ENCODE peak calls at places on chromosome X, in eight cellular contexts. One of them, this sample, is unnamed.

GRCh38 chrX:131577999-131578734 is 34.3 kb downstream of the OR13H1 start:
- DNase-seq in lower lobe of right lung: no peak
- DNase-seq in IMR-90: no peak
- DNase-seq in dorsolateral prefrontal cortex: no peak
- DNase-seq in GM12865: no peak
- DNase-seq in CD4-positive, alpha-beta T cell: no peak
- DNase-seq in transverse colon: no peak
- DNase-seq in neural crest cell: no peak
- DNase-seq in this sample: no peak

GRCh38 chrX:104254442-104255115 is at the start of gene ESX1:
- DNase-seq in lower lobe of right lung: no peak
- DNase-seq in IMR-90: no peak
- DNase-seq in dorsolateral prefrontal cortex: no peak
- DNase-seq in GM12865: no peak
- DNase-seq in CD4-positive, alpha-beta T cell: no peak
- DNase-seq in transverse colon: no peak
- DNase-seq in neural crest cell: peak
- DNase-seq in this sample: no peak

GRCh38 chrX:110276778-110277177 is 41.1 kb downstream of the AMMECR1 start:
- DNase-seq in lower lobe of right lung: no peak
- DNase-seq in IMR-90: no peak
- DNase-seq in dorsolateral prefrontal cortex: no peak
- DNase-seq in GM12865: peak
- DNase-seq in CD4-positive, alpha-beta T cell: no peak
- DNase-seq in transverse colon: no peak
- DNase-seq in neural crest cell: no peak
- DNase-seq in this sample: no peak

GRCh38 chrX:104270916-104271512 is 16.3 kb upstream of the ESX1 start:
- DNase-seq in lower lobe of right lung: no peak
- DNase-seq in IMR-90: peak
- DNase-seq in dorsolateral prefrontal cortex: peak
- DNase-seq in GM12865: peak
- DNase-seq in CD4-positive, alpha-beta T cell: no peak
- DNase-seq in transverse colon: peak
- DNase-seq in neural crest cell: peak
- DNase-seq in this sample: peak

GRCh38 chrX:68685722-68686683 is 38.5 kb downstream of the STARD8 start:
- DNase-seq in lower lobe of right lung: peak
- DNase-seq in IMR-90: peak
- DNase-seq in dorsolateral prefrontal cortex: no peak
- DNase-seq in GM12865: peak
- DNase-seq in CD4-positive, alpha-beta T cell: no peak
- DNase-seq in transverse colon: peak
- DNase-seq in neural crest cell: peak
- DNase-seq in this sample: peak

GRCh38 chrX:574355-574754 is 56.2 kb upstream of the SHOX start:
- DNase-seq in lower lobe of right lung: no peak
- DNase-seq in IMR-90: no peak
- DNase-seq in dorsolateral prefrontal cortex: no peak
- DNase-seq in GM12865: no peak
- DNase-seq in CD4-positive, alpha-beta T cell: no peak
- DNase-seq in transverse colon: no peak
- DNase-seq in neural crest cell: no peak
- DNase-seq in this sample: no peak

GRCh38 chrX:13418126-13419091 is 98.6 kb upstream of the ATXN3L start:
- DNase-seq in lower lobe of right lung: no peak
- DNase-seq in IMR-90: peak
- DNase-seq in dorsolateral prefrontal cortex: no peak
- DNase-seq in GM12865: no peak
- DNase-seq in CD4-positive, alpha-beta T cell: no peak
- DNase-seq in transverse colon: no peak
- DNase-seq in neural crest cell: no peak
- DNase-seq in this sample: peak

GRCh38 chrX:130575831-130576404 is 174.1 kb downstream of the RBMX2 start:
- DNase-seq in lower lobe of right lung: peak
- DNase-seq in IMR-90: peak
- DNase-seq in dorsolateral prefrontal cortex: no peak
- DNase-seq in GM12865: peak
- DNase-seq in CD4-positive, alpha-beta T cell: peak
- DNase-seq in transverse colon: peak
- DNase-seq in neural crest cell: peak
- DNase-seq in this sample: peak

GRCh38 chrX:39688576-39689373 is 409.0 kb downstream of the BCOR start:
- DNase-seq in lower lobe of right lung: peak
- DNase-seq in IMR-90: peak
- DNase-seq in dorsolateral prefrontal cortex: peak
- DNase-seq in GM12865: no peak
- DNase-seq in CD4-positive, alpha-beta T cell: no peak
- DNase-seq in transverse colon: peak
- DNase-seq in neural crest cell: peak
- DNase-seq in this sample: no peak

GRCh38 chrX:15751160-15751819 is 13.2 kb downstream of the CA5B start:
- DNase-seq in lower lobe of right lung: no peak
- DNase-seq in IMR-90: peak
- DNase-seq in dorsolateral prefrontal cortex: no peak
- DNase-seq in GM12865: peak
- DNase-seq in CD4-positive, alpha-beta T cell: no peak
- DNase-seq in transverse colon: no peak
- DNase-seq in neural crest cell: no peak
- DNase-seq in this sample: peak

GRCh38 chrX:42384956-42385355 is 393.0 kb downstream of the PPP1R2C start:
- DNase-seq in lower lobe of right lung: no peak
- DNase-seq in IMR-90: no peak
- DNase-seq in dorsolateral prefrontal cortex: peak
- DNase-seq in GM12865: no peak
- DNase-seq in CD4-positive, alpha-beta T cell: no peak
- DNase-seq in transverse colon: no peak
- DNase-seq in neural crest cell: no peak
- DNase-seq in this sample: no peak

GRCh38 chrX:132470179-132470578 is 18.7 kb downstream of the MBNL3 start:
- DNase-seq in lower lobe of right lung: no peak
- DNase-seq in IMR-90: no peak
- DNase-seq in dorsolateral prefrontal cortex: no peak
- DNase-seq in GM12865: no peak
- DNase-seq in CD4-positive, alpha-beta T cell: no peak
- DNase-seq in transverse colon: no peak
- DNase-seq in neural crest cell: no peak
- DNase-seq in this sample: no peak

GRCh38 chrX:69616520-69617203 is 749 bp downstream of the EDA start:
- DNase-seq in lower lobe of right lung: peak
- DNase-seq in IMR-90: no peak
- DNase-seq in dorsolateral prefrontal cortex: no peak
- DNase-seq in GM12865: no peak
- DNase-seq in CD4-positive, alpha-beta T cell: no peak
- DNase-seq in transverse colon: peak
- DNase-seq in neural crest cell: peak
- DNase-seq in this sample: no peak

GRCh38 chrX:103510031-103510430 is 9.3 kb downstream of the RAB40A start:
- DNase-seq in lower lobe of right lung: no peak
- DNase-seq in IMR-90: no peak
- DNase-seq in dorsolateral prefrontal cortex: no peak
- DNase-seq in GM12865: no peak
- DNase-seq in CD4-positive, alpha-beta T cell: no peak
- DNase-seq in transverse colon: no peak
- DNase-seq in neural crest cell: no peak
- DNase-seq in this sample: no peak

DNA sequence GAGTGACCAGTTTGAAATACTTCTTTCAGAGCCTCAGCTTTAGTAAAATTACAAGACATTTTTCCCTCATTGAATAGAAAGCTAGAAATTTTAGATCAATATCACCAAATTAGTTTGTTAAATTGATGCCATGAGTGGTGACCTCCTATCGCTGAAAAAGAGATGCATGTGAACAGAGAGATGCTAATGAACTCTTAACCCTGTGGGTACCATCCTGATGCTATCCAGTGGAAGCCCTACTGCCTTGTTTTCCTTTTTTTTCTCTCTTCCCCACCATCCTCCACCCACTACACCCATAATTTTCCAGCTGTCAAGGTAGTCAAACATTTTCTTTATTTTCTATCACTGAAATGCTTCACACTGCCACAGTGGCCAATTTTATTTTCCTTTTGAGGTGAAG is 61.9 kb downstream of the PPEF1 start:
- DNase-seq in lower lobe of right lung: no peak
- DNase-seq in IMR-90: no peak
- DNase-seq in dorsolateral prefrontal cortex: no peak
- DNase-seq in GM12865: no peak
- DNase-seq in CD4-positive, alpha-beta T cell: no peak
- DNase-seq in transverse colon: no peak
- DNase-seq in neural crest cell: no peak
- DNase-seq in this sample: no peak
- TF ChIP-seq CTCF in lower lobe of right lung: no peak
- TF ChIP-seq CTCF in IMR-90: no peak
- TF ChIP-seq CTCF in dorsolateral prefrontal cortex: no peak
- TF ChIP-seq CTCF in GM12865: no peak
- TF ChIP-seq CTCF in CD4-positive, alpha-beta T cell: no peak
- TF ChIP-seq CTCF in transverse colon: no peak
- TF ChIP-seq CTCF in neural crest cell: no peak
- TF ChIP-seq CTCF in this sample: no peak

GRCh38 chrX:71621644-71622346 is 3.5 kb upstream of the CXCR3 start:
- DNase-seq in lower lobe of right lung: no peak
- DNase-seq in IMR-90: peak
- DNase-seq in dorsolateral prefrontal cortex: no peak
- DNase-seq in GM12865: no peak
- DNase-seq in CD4-positive, alpha-beta T cell: no peak
- DNase-seq in transverse colon: peak
- DNase-seq in neural crest cell: no peak
- DNase-seq in this sample: no peak

GRCh38 chrX:71623105-71623450 is 4.8 kb upstream of the CXCR3 start:
- DNase-seq in lower lobe of right lung: no peak
- DNase-seq in IMR-90: no peak
- DNase-seq in dorsolateral prefrontal cortex: no peak
- DNase-seq in GM12865: no peak
- DNase-seq in CD4-positive, alpha-beta T cell: no peak
- DNase-seq in transverse colon: no peak
- DNase-seq in neural crest cell: no peak
- DNase-seq in this sample: no peak

GRCh38 chrX:71625471-71625870 is 7.2 kb upstream of the CXCR3 start:
- DNase-seq in lower lobe of right lung: no peak
- DNase-seq in IMR-90: no peak
- DNase-seq in dorsolateral prefrontal cortex: no peak
- DNase-seq in GM12865: no peak
- DNase-seq in CD4-positive, alpha-beta T cell: no peak
- DNase-seq in transverse colon: no peak
- DNase-seq in neural crest cell: no peak
- DNase-seq in this sample: no peak

GRCh38 chrX:71623714-71624113 is 5.4 kb upstream of the CXCR3 start:
- DNase-seq in lower lobe of right lung: no peak
- DNase-seq in IMR-90: no peak
- DNase-seq in dorsolateral prefrontal cortex: no peak
- DNase-seq in GM12865: peak
- DNase-seq in CD4-positive, alpha-beta T cell: no peak
- DNase-seq in transverse colon: peak
- DNase-seq in neural crest cell: no peak
- DNase-seq in this sample: no peak

DNA sequence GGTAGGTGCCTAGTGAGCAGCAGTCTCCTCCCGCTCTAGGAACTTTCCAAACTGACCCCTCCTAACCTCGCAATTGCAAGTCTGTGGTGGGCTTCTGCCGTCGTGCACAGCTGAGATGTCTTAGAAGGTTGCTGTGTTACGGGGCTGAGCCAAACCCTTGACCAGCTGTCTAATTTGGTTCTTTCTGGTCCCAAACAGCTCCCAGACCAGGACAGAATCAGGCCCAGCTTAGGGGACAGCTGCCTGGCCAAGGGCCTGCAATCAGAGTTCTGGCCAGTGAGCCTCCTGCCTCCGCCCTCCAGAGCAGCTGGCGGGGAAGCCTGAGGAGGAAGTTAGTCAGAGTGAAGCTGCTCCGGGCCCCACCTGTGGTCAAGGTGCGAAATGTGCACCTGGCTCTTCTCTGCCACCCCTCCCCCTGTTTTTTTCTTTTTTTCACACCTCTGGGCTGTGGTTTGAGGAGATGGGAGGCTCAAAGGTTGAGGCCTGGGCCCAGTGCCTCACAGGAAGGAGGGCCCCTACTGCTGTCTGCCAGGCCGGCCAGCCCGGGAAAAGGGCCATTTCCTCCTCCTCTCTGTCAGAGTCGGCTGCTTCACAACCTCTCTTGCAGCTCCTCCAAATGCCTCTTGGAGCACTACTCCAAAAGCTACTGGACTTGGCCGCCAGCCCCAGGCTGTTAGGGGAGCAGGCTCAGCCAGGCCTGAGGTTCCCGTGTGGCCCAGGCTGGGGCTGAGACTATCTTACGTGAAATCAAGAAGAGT is 4.2 kb upstream of the CXCR3 start:
- DNase-seq in lower lobe of right lung: peak
- DNase-seq in IMR-90: peak
- DNase-seq in dorsolateral prefrontal cortex: peak
- DNase-seq in GM12865: peak
- DNase-seq in CD4-positive, alpha-beta T cell: peak
- DNase-seq in transverse colon: peak
- DNase-seq in neural crest cell: peak
- DNase-seq in this sample: peak
- TF ChIP-seq CTCF in lower lobe of right lung: peak
- TF ChIP-seq CTCF in IMR-90: no peak
- TF ChIP-seq CTCF in dorsolateral prefrontal cortex: no peak
- TF ChIP-seq CTCF in GM12865: no peak
- TF ChIP-seq CTCF in CD4-positive, alpha-beta T cell: no peak
- TF ChIP-seq CTCF in transverse colon: peak
- TF ChIP-seq CTCF in neural crest cell: peak
- TF ChIP-seq CTCF in this sample: no peak

GRCh38 chrX:55801811-55802210 is 84.3 kb downstream of the RRAGB start:
- DNase-seq in lower lobe of right lung: no peak
- DNase-seq in IMR-90: no peak
- DNase-seq in dorsolateral prefrontal cortex: no peak
- DNase-seq in GM12865: peak
- DNase-seq in CD4-positive, alpha-beta T cell: no peak
- DNase-seq in transverse colon: peak
- DNase-seq in neural crest cell: no peak
- DNase-seq in this sample: no peak

GRCh38 chrX:55794420-55794819 is 76.9 kb downstream of the RRAGB start:
- DNase-seq in lower lobe of right lung: no peak
- DNase-seq in IMR-90: no peak
- DNase-seq in dorsolateral prefrontal cortex: no peak
- DNase-seq in GM12865: peak
- DNase-seq in CD4-positive, alpha-beta T cell: no peak
- DNase-seq in transverse colon: no peak
- DNase-seq in neural crest cell: no peak
- DNase-seq in this sample: no peak

GRCh38 chrX:55796496-55796895 is 78.9 kb downstream of the RRAGB start:
- DNase-seq in lower lobe of right lung: no peak
- DNase-seq in IMR-90: no peak
- DNase-seq in dorsolateral prefrontal cortex: no peak
- DNase-seq in GM12865: no peak
- DNase-seq in CD4-positive, alpha-beta T cell: no peak
- DNase-seq in transverse colon: no peak
- DNase-seq in neural crest cell: no peak
- DNase-seq in this sample: no peak
- TF ChIP-seq CTCF in lower lobe of right lung: no peak
- TF ChIP-seq CTCF in IMR-90: no peak
- TF ChIP-seq CTCF in dorsolateral prefrontal cortex: no peak
- TF ChIP-seq CTCF in GM12865: no peak
- TF ChIP-seq CTCF in CD4-positive, alpha-beta T cell: no peak
- TF ChIP-seq CTCF in transverse colon: no peak
- TF ChIP-seq CTCF in neural crest cell: no peak
- TF ChIP-seq CTCF in this sample: no peak

DNA sequence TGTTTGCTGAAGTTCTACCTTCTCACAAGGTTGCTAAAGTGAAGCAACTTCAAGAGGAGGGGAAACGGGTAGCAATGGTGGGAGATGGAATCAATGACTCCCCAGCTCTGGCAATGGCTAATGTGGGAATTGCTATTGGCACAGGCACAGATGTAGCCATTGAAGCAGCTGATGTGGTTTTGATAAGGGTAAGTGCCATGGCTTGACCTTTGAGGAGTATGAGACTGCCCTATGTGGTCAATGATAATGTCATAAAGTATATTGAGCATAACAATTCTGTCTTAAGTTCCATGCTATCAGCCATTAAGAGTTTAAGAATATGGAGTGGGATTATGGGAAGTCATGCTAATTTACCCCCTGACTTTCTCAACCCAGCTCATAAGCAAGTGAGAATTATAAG is 61.4 kb upstream of the PGK1 start:
- DNase-seq in lower lobe of right lung: no peak
- DNase-seq in IMR-90: no peak
- DNase-seq in dorsolateral prefrontal cortex: no peak
- DNase-seq in GM12865: no peak
- DNase-seq in CD4-positive, alpha-beta T cell: no peak
- DNase-seq in transverse colon: no peak
- DNase-seq in neural crest cell: no peak
- DNase-seq in this sample: no peak
- TF ChIP-seq CTCF in lower lobe of right lung: no peak
- TF ChIP-seq CTCF in IMR-90: no peak
- TF ChIP-seq CTCF in dorsolateral prefrontal cortex: no peak
- TF ChIP-seq CTCF in GM12865: no peak
- TF ChIP-seq CTCF in CD4-positive, alpha-beta T cell: no peak
- TF ChIP-seq CTCF in transverse colon: no peak
- TF ChIP-seq CTCF in neural crest cell: no peak
- TF ChIP-seq CTCF in this sample: no peak

This sample was measured in astrocyte.